ENCODE peak calls at places on chromosomes 11 and 22, in seven cellular contexts. H, G, J, K, U, L and S are unnamed samples.
A peak's percentile ranks its signal among the peaks of the same experiment; 100 is the strongest.

GRCh38 chr11:12377824-12378593 is 638 bp downstream of the PARVA start:
- DNase-seq in H (peak; percentile 87), G (peak; percentile 88), J (peak; percentile 81), K (peak; percentile 74), U (peak; percentile 84), L (peak; percentile 73), S (peak; percentile 87)

GRCh38 chr22:20578192-20578591 is 70.8 kb downstream of the MED15 start:
- DNase-seq in H (no peak), G (no peak), J (no peak), K (no peak), U (no peak), L (no peak), S (no peak)

GRCh38 chr11:86955674-86956522 is 703 bp upstream of the FZD4 start:
- DNase-seq in H (peak; percentile 86), G (peak; percentile 81), J (peak; percentile 72), K (peak; percentile 89), U (peak; percentile 78), L (peak; percentile 58), S (peak; percentile 47)

GRCh38 chr11:746289-747175 is 732 bp upstream of the TALDO1 start:
- DNase-seq in H (no peak), G (no peak), J (no peak), K (no peak), U (peak; percentile 45), L (peak; percentile 53), S (no peak)

GRCh38 chr11:121429556-121429955 is 22.6 kb upstream of the SORL1 start:
- DNase-seq in H (no peak), G (no peak), J (no peak), K (no peak), U (no peak), L (no peak), S (no peak)

GRCh38 chr11:64880240-64881001 is 2.0 kb upstream of the EHD1 start:
- DNase-seq in H (no peak), G (no peak), J (no peak), K (no peak), U (no peak), L (no peak), S (no peak)

GRCh38 chr11:13110929-13111812 is 102.1 kb downstream of the RASSF10 start:
- DNase-seq in H (no peak), G (no peak), J (peak; percentile 81), K (peak; percentile 16), U (peak; percentile 86), L (peak; percentile 32), S (no peak)

GRCh38 chr11:132402056-132402684 is 1031.8 kb downstream of the NTM start:
- DNase-seq in H (no peak), G (peak; percentile 10), J (peak; percentile 39), K (peak; percentile 13), U (peak; percentile 59), L (no peak), S (peak; percentile 56)

GRCh38 chr11:73980001-73980960 is 2.4 kb downstream of the UCP2 start:
- DNase-seq in H (peak; percentile 77), G (peak; percentile 84), J (peak; percentile 26), K (no peak), U (no peak), L (no peak), S (peak; percentile 20)

GRCh38 chr11:114296979-114297372 is 777 bp downstream of the NNMT start:
- DNase-seq in H (no peak), G (no peak), J (no peak), K (no peak), U (no peak), L (no peak), S (no peak)
- H3K4me3 ChIP-seq in H (peak overlapping the region; percentile 53), G (no peak overlapping the region), J (peak overlapping the region; percentile 48), K (peak overlapping the region; percentile 34), U (peak overlapping the region; percentile 56), L (peak overlapping the region; percentile 82), S (peak overlapping the region; percentile 81)

GRCh38 chr22:49391436-49391835 is 436.2 kb downstream of the BRD1 start:
- DNase-seq in H (no peak), G (no peak), J (no peak), K (no peak), U (no peak), L (no peak), S (no peak)

GRCh38 chr22:49393526-49393925 is 434.1 kb downstream of the BRD1 start:
- DNase-seq in H (no peak), G (no peak), J (no peak), K (no peak), U (no peak), L (no peak), S (no peak)

GRCh38 chr22:49392247-49392646 is 435.4 kb downstream of the BRD1 start:
- DNase-seq in H (no peak), G (no peak), J (no peak), K (no peak), U (no peak), L (no peak), S (no peak)

GRCh38 chr22:49394116-49394785 is 433.4 kb downstream of the BRD1 start:
- DNase-seq in H (no peak), G (no peak), J (no peak), K (no peak), U (no peak), L (no peak), S (no peak)

DNA sequence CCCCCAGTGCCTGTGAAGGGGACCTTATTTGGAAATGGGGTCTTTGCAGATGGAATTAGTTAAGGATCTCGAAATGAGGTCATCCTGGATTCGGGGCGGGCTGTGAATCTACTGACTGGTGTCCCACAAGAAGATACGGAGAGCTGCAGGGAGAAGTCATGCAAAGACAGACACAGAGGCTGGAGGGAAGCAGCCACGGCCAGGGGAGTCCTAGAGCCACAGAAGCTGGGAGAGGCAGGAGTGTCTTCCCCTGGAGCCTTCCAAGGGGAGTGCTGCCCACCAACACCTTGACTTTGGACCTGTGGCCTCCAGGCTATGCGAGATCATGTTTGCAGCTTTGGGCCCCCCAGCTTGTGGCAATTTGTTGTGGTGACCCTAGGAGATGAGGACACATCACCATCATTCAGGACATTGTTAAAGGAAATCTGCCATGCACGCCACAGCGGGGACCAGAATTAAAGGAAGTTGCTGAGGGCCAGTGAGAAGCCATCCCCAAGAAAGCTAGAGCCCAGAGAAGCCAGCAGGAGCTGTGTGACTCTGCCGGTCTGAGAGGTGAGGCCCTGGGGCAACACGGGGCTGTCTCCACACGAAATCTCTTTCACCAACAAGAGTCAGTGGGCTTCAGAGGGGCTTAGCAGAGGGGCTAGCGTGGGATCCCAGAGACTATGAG is 434.7 kb downstream of the BRD1 start:
- DNase-seq in H (no peak), G (no peak), J (no peak), K (no peak), U (no peak), L (no peak), S (no peak)
- TF ChIP-seq CTCF in H (no peak), G (no peak), J (no peak), K (no peak), U (no peak), L (no peak), S (no peak)

GRCh38 chr22:46068176-46068907 is 82.0 kb upstream of the PPARA start:
- DNase-seq in H (no peak), G (no peak), J (no peak), K (no peak), U (peak; percentile 37), L (peak; percentile 59), S (no peak)
- H3K4me3 ChIP-seq in H (peak overlapping the region; percentile 65), G (no peak overlapping the region), J (peak overlapping the region; percentile 53), K (peak overlapping the region; percentile 85), U (peak overlapping the region; percentile 43), L (peak overlapping the region; percentile 70), S (peak overlapping the region; percentile 74)

DNA sequence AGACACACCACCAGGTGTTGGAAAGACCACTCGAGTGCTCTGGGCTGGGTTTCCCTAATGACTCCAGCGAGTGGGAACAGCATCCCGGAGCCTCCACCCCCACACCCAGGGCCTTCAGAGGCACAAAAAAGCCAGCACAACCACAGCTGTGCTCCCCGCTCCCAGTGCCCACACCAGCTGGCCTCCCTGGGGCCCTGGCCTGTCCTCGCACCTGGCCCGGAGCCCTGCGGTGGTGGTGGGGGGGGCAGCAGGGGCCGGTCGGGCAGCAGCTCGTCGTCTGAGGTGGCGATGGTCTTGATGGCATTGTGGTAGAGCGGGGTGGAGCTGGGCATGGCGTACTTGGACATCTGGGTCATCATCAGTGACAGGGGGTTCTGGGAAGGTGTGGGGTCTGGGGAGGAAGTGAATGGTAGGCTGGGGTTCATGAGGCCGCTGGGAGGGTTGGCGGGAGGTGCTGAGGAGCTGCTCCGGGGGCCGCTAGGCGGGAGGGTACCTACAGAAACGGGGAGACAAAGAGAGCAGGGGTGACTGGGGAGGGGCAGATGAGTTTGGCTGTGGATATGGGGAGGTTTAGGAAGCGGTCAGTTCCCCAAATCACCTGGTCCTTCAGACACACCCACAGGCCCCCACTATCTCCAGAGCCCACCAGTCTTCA is 16.1 kb downstream of the CXCR5 start:
- DNase-seq in H (no peak), G (no peak), J (no peak), K (no peak), U (no peak), L (no peak), S (no peak)
- TF ChIP-seq CTCF in H (no peak), G (no peak), J (no peak), K (no peak), U (no peak), L (no peak), S (no peak)

GRCh38 chr11:10931761-10932700 is 74.2 kb upstream of the ZBED5 start:
- DNase-seq in H (peak; percentile 54), G (peak; percentile 69), J (no peak), K (peak; percentile 29), U (no peak), L (no peak), S (no peak)
- H3K4me3 ChIP-seq in H (peak overlapping the region; percentile 76), G (no peak overlapping the region), J (peak overlapping the region; percentile 65), K (peak overlapping the region; percentile 67), U (peak overlapping the region; percentile 44), L (peak overlapping the region; percentile 60), S (peak overlapping the region; percentile 72)